ENCODE peak calls at places on chromosome 14, in seven cellular contexts. P is A549, Y is aorta, R is RWPE2, F is hepatocyte, U is mesenchymal stem cell, C is heart left ventricle. H is an unnamed sample. For H3K4me1, the result is how much of the 10 kb centered on the place peaks cover.

GRCh38 chr14:72045271-72045670 is 113.0 kb downstream of the RGS6 start:
- DNase-seq in P (no peak), Y (no peak), R (no peak), U (no peak), C (no peak), F (no peak), H (no peak)

GRCh38 chr14:77707355-77707723 is 484 bp downstream of the ALKBH1 start:
- DNase-seq in Y (no peak), U (peak), P (peak), F (peak), R (no peak), C (no peak), H (no peak)

GRCh38 chr14:47186491-47186890 is 488.9 kb downstream of the MDGA2 start:
- DNase-seq in F (no peak), Y (no peak), P (no peak), R (no peak), C (no peak), U (peak), H (no peak)

GRCh38 chr14:32913725-32914124 is 25.0 kb upstream of the NPAS3 start:
- DNase-seq in U (peak), Y (no peak), P (no peak), C (no peak), F (no peak), R (no peak), H (no peak)

GRCh38 chr14:23009939-23010718 is at the start of gene C14orf93:
- DNase-seq in F (peak), R (peak), P (peak), Y (peak), C (peak), U (peak), H (peak)

GRCh38 chr14:57068511-57068910 is 200.2 kb downstream of the EXOC5 start:
- DNase-seq in P (no peak), F (no peak), C (no peak), U (no peak), R (no peak), Y (no peak), H (no peak)

GRCh38 chr14:52080817-52081755 is 12.2 kb upstream of the NID2 start:
- DNase-seq in R (no peak), C (no peak), F (peak), Y (no peak), U (peak), P (peak), H (peak)

GRCh38 chr14:89589400-89590128 is 172.5 kb upstream of the FOXN3 start:
- DNase-seq in P (no peak), Y (peak), F (no peak), C (no peak), R (no peak), U (no peak), H (no peak)

GRCh38 chr14:34554540-34555250 is 15.2 kb upstream of the EAPP start:
- DNase-seq in Y (no peak), F (no peak), R (peak), U (peak), P (peak), C (no peak), H (peak)

GRCh38 chr14:71486274-71486673 is 446.0 kb upstream of the RGS6 start:
- DNase-seq in F (no peak), P (no peak), R (no peak), U (no peak), Y (no peak), C (no peak), H (no peak)

GRCh38 chr14:22629357-22629756 is 14.8 kb downstream of the OR6J1 start:
- DNase-seq in Y (no peak), C (no peak), F (no peak), R (no peak), P (no peak), U (no peak), H (no peak)

GRCh38 chr14:24279301-24280186 is 8.1 kb upstream of the RABGGTA start:
- DNase-seq in U (no peak), C (no peak), P (peak), F (no peak), R (no peak), Y (no peak), H (no peak)

GRCh38 chr14:92729632-92730358 is 18.6 kb downstream of the LGMN start:
- DNase-seq in C (no peak), U (peak), F (no peak), P (no peak), R (no peak), Y (no peak), H (no peak)

GRCh38 chr14:54529811-54530210 is 20.1 kb downstream of the CGRRF1 start:
- DNase-seq in F (no peak), C (no peak), U (peak), R (no peak), P (no peak), Y (no peak), H (no peak)

GRCh38 chr14:51848120-51848519 is 12.3 kb upstream of the GNG2 start:
- DNase-seq in Y (no peak), U (no peak), F (no peak), P (no peak), C (no peak), R (no peak), H (no peak)

GRCh38 chr14:49615776-49616175 is 4.7 kb downstream of the RPL36AL start:
- DNase-seq in U (no peak), P (no peak), Y (no peak), C (no peak), F (no peak), R (no peak), H (no peak)

GRCh38 chr14:34044666-34045306 is 93.9 kb upstream of the EGLN3 start:
- DNase-seq in Y (no peak), U (no peak), R (no peak), P (no peak), C (no peak), F (no peak), H (no peak)

GRCh38 chr14:83379371-83379770 is 1845.7 kb upstream of the SEL1L start:
- DNase-seq in F (no peak), P (no peak), U (peak), C (no peak), R (no peak), Y (no peak), H (no peak)

GRCh38 chr14:20278414-20278813 is 27.3 kb downstream of the TTC5 start:
- DNase-seq in R (no peak), U (peak), C (no peak), P (no peak), Y (no peak), F (peak), H (no peak)

GRCh38 chr14:66003082-66003740 is 483.0 kb upstream of the CCDC196 start:
- DNase-seq in U (no peak), F (no peak), C (no peak), P (no peak), Y (no peak), R (no peak), H (no peak)

GRCh38 chr14:75521415-75522199 is 662 bp upstream of the BATF start:
- DNase-seq in U (no peak), P (no peak), C (no peak), R (no peak), Y (no peak), F (peak), H (no peak)

GRCh38 chr14:59358105-59358504 is 107.1 kb downstream of the GPR135 start:
- DNase-seq in P (peak), Y (peak), R (peak), U (no peak), F (peak), C (peak), H (no peak)

GRCh38 chr14:100674897-100675618 is 51.6 kb upstream of the DLK1 start:
- DNase-seq in Y (no peak), U (no peak), F (no peak), C (no peak), P (no peak), R (no peak), H (no peak)

GRCh38 chr14:20905661-20906060 is 14.5 kb downstream of the RNASE3 start:
- DNase-seq in Y (no peak), P (no peak), R (no peak), F (no peak), U (no peak), C (no peak), H (no peak)

GRCh38 chr14:29518335-29518734 is 409.3 kb downstream of the PRKD1 start:
- DNase-seq in P (no peak), Y (no peak), C (no peak), R (no peak), F (no peak), U (no peak), H (no peak)

GRCh38 chr14:32372154-32372553 is 43.1 kb downstream of the AKAP6 start:
- DNase-seq in R (no peak), F (no peak), P (peak), C (no peak), U (peak), Y (no peak), H (peak)

GRCh38 chr14:90235179-90235976 is 21.0 kb upstream of the PSMC1 start:
- DNase-seq in F (peak), P (peak), C (peak), Y (peak), R (no peak), U (peak), H (peak)

GRCh38 chr14:64755661-64756265 is 51.5 kb downstream of the PLEKHG3 start:
- DNase-seq in F (peak), P (no peak), R (peak), Y (no peak), C (no peak), U (peak), H (no peak)

GRCh38 chr14:106681161-106681955 is 1155.0 kb downstream of the TMEM121 start:
- DNase-seq in Y (no peak), U (no peak), C (no peak), R (no peak), F (no peak), P (no peak), H (no peak)

GRCh38 chr14:33999771-34000291 is 49.0 kb upstream of the EGLN3 start:
- DNase-seq in Y (no peak), C (no peak), F (no peak), R (no peak), U (no peak), P (no peak), H (no peak)

GRCh38 chr14:99287269-99287942 is 15.4 kb upstream of the BCL11B start:
- DNase-seq in U (no peak), F (no peak), C (no peak), R (no peak), P (no peak), Y (no peak), H (no peak)
- H3K27ac ChIP-seq in U (no peak), F (no peak), C (peak), R (no peak), P (no peak), Y (no peak), H (no peak)

DNA sequence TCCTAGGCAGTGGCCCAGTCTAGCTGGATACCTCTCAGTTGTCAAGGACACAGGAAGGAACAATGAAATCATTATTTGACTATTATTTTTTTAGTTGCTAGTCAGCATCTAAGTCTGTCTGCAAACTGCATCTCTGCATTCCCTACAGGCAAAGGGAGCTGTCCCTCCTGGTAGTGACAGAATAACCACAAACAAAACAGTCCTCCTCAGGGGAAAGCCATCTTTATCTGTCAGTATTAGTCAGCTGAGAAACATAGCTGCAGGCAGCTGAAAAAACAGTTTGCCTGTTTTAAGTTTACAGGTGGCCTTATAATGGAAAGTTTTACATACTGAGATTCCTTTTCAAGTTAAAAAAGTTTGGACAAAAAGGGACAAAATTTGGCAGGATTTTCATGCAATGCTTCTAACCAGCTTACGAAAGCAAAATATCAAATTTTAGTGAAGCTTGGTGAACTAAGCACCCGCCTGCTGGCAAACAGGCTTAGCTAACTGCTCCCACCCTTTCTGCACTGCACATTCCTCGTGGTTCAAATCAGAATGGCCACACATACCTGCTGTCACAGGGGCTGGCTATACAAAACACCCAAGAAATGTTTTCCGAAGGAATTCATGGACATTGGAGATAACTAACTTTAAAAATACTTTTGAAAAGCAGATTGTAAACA is 29.4 kb downstream of the SLC25A21 start:
- DNase-seq in Y (no peak), P (peak), F (no peak), R (no peak), C (no peak), U (peak), H (peak)
- H3K4me1 ChIP-seq in Y (under half), P (under half), F (under half), R (under half), C (under half), U (under half), H (under half)

GRCh38 chr14:61491876-61492440 is 170.6 kb downstream of the PRKCH start:
- DNase-seq in U (no peak), C (no peak), Y (no peak), P (no peak), F (no peak), R (no peak), H (no peak)
- H3K27ac ChIP-seq in U (peak), C (peak), Y (no peak), P (peak), F (no peak), R (peak), H (peak)

DNA sequence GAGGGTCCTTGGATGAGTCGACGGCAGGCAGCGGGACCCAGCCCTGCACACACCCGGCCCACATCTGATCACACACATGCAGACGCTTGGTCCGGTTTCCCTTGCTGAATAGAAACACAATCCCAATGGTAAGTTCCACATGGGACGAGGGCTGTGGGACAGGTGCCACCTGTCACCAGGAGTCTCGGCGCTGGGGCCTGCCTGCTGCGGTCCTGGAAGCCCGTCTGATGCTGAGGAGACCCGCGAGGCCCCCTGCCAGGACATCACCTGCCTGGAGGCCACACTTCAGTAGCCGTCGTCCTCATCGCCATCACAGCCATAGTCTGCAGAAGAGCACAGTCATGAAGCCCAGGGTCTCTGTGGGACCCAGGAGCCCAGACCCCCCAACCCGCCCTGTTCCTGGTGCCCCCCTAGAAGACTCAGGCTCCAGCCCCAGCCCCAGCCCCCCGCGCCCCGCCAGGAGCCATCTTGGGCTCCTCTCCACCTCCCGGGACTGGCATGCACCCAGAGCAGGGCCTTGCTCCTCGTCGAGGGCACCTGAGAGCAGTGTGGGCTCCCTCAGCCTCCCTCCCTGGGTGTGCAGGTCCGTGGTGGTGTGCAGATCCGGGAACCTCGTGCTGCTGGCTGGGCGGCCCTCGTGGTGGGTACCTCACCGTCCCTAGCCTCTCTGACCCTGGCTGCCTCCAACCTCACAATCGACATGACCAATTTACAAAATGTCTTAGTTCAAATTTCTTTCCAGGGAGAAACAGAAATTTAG is 29.3 kb upstream of the NUDT14 start:
- DNase-seq in C (no peak), F (no peak), R (no peak), Y (no peak), U (no peak), P (no peak), H (no peak)
- H3K4me1 ChIP-seq in C (under half), F (under half), R (under half), Y (under half), U (under half), P (under half), H (under half)

GRCh38 chr14:104826197-104826857 is 25.4 kb downstream of the ZBTB42 start:
- DNase-seq in R (peak), Y (peak), F (peak), U (peak), C (peak), P (peak), H (peak)

GRCh38 chr14:104824353-104824997 is 23.6 kb downstream of the ZBTB42 start:
- DNase-seq in R (peak), P (no peak), F (no peak), C (no peak), Y (no peak), U (no peak), H (no peak)

GRCh38 chr14:104830781-104831180 is 29.9 kb downstream of the ZBTB42 start:
- DNase-seq in U (no peak), P (no peak), F (no peak), R (peak), C (no peak), Y (no peak), H (no peak)

GRCh38 chr14:104826858-104827172 is 25.9 kb downstream of the ZBTB42 start:
- DNase-seq in R (no peak), P (peak), U (no peak), F (no peak), C (no peak), Y (no peak), H (no peak)

DNA sequence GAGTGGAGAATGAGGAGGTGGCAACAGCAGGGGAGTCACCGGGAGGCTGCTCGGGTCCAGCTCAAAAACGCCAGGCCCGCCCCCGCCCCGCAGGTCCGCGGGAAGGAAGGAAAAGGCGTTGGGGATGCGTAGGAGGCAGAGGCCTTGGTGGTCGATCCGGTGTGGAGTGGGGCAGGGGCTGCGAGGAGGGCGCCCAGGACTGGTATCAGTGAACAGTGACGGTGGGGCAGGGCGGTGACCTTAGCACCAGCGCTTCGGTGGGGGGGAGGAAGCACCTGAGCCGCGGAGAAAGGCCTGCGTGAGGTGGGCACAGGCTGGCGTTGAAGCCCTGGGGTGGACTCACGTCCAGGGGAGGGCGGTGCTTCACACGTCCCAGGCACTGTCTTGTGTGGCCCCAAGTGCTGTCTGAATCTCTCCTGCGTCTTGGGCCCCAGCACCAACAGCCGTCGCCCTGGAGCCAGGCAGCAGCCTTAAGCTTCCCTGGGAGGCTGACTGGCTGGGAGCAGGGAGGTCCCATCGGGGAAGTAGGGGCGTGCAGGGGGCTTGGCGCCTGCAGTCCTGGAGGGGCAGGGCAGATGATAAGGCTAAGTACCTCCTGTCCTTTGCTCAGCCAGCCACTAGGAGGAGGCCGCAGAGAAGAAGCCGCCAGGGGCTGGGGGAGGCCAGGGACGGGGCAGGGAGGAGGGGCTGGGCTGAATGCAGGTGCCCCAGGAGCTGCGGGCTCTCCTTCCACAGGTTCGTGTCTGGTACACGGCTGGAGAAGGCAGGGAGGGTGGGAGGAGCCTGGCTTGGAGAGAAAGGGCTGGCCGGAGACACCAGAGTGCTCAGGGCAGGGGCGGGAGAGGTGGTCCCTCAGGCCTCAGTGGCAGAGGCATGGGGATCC is 26.5 kb downstream of the ZBTB42 start:
- DNase-seq in U (peak), F (peak), P (peak), R (peak), C (no peak), Y (no peak), H (peak)
- H3K27ac ChIP-seq in U (no peak), F (peak), P (peak), R (no peak), C (no peak), Y (no peak), H (no peak)